ENCODE peak calls at places on chromosomes 7 and 10, in four cellular contexts. One of them, this sample, is unnamed.

GRCh38 chr10:124977648-124978375 is 35.9 kb downstream of the ZRANB1 start:
- DNase-seq in foreskin keratinocyte: no peak
- DNase-seq in cardiac fibroblast: no peak
- DNase-seq in GM06990: no peak
- DNase-seq in this sample: no peak

GRCh38 chr10:33332183-33333031 is 2.1 kb downstream of the NRP1 start:
- DNase-seq in foreskin keratinocyte: no peak
- DNase-seq in cardiac fibroblast: peak
- DNase-seq in GM06990: no peak
- DNase-seq in this sample: no peak

GRCh38 chr7:128056901-128057300 is 25.7 kb upstream of the LRRC4 start:
- DNase-seq in foreskin keratinocyte: no peak
- DNase-seq in cardiac fibroblast: peak
- DNase-seq in GM06990: no peak
- DNase-seq in this sample: peak

GRCh38 chr7:117386125-117386709 is 41.1 kb downstream of the ASZ1 start:
- DNase-seq in foreskin keratinocyte: no peak
- DNase-seq in cardiac fibroblast: no peak
- DNase-seq in GM06990: no peak
- DNase-seq in this sample: no peak

GRCh38 chr10:49520122-49520775 is 18.7 kb downstream of the ERCC6 start:
- DNase-seq in foreskin keratinocyte: no peak
- DNase-seq in cardiac fibroblast: no peak
- DNase-seq in GM06990: no peak
- DNase-seq in this sample: no peak

GRCh38 chr10:114195079-114195478 is 15.9 kb downstream of the TDRD1 start:
- DNase-seq in foreskin keratinocyte: peak
- DNase-seq in cardiac fibroblast: no peak
- DNase-seq in GM06990: peak
- DNase-seq in this sample: no peak

GRCh38 chr7:959271-959670 is 4.8 kb upstream of the ADAP1 start:
- DNase-seq in foreskin keratinocyte: no peak
- DNase-seq in cardiac fibroblast: no peak
- DNase-seq in GM06990: no peak
- DNase-seq in this sample: no peak

GRCh38 chr10:69465457-69466157 is 14.3 kb downstream of the TSPAN15 start:
- DNase-seq in foreskin keratinocyte: no peak
- DNase-seq in cardiac fibroblast: no peak
- DNase-seq in GM06990: no peak
- DNase-seq in this sample: no peak

GRCh38 chr10:15433850-15434537 is 62.9 kb upstream of the FAM171A1 start:
- DNase-seq in foreskin keratinocyte: peak
- DNase-seq in cardiac fibroblast: peak
- DNase-seq in GM06990: no peak
- DNase-seq in this sample: no peak

GRCh38 chr10:127234306-127234800 is 38.0 kb upstream of the INSYN2A start:
- DNase-seq in foreskin keratinocyte: no peak
- DNase-seq in cardiac fibroblast: no peak
- DNase-seq in GM06990: no peak
- DNase-seq in this sample: no peak

GRCh38 chr10:112124859-112125258 is 58.7 kb downstream of the GPAM start:
- DNase-seq in foreskin keratinocyte: no peak
- DNase-seq in cardiac fibroblast: no peak
- DNase-seq in GM06990: no peak
- DNase-seq in this sample: no peak

GRCh38 chr10:33163941-33164824 is 170.3 kb downstream of the NRP1 start:
- DNase-seq in foreskin keratinocyte: no peak
- DNase-seq in cardiac fibroblast: no peak
- DNase-seq in GM06990: no peak
- DNase-seq in this sample: no peak

GRCh38 chr10:61899045-61899444 is 2.5 kb upstream of the ARID5B start:
- DNase-seq in foreskin keratinocyte: peak
- DNase-seq in cardiac fibroblast: peak
- DNase-seq in GM06990: no peak
- DNase-seq in this sample: no peak

GRCh38 chr7:11911900-11912299 is 79.9 kb upstream of the THSD7A start:
- DNase-seq in foreskin keratinocyte: no peak
- DNase-seq in cardiac fibroblast: no peak
- DNase-seq in GM06990: no peak
- DNase-seq in this sample: no peak

GRCh38 chr7:137898839-137899681 is 52.3 kb upstream of the DGKI start:
- DNase-seq in foreskin keratinocyte: peak
- DNase-seq in cardiac fibroblast: peak
- DNase-seq in GM06990: peak
- DNase-seq in this sample: no peak

GRCh38 chr7:133115596-133115995 is 33.7 kb upstream of the CHCHD3 start:
- DNase-seq in foreskin keratinocyte: no peak
- DNase-seq in cardiac fibroblast: no peak
- DNase-seq in GM06990: no peak
- DNase-seq in this sample: no peak

GRCh38 chr10:77965294-77965693 is 38.7 kb upstream of the DLG5 start:
- DNase-seq in foreskin keratinocyte: peak
- DNase-seq in cardiac fibroblast: peak
- DNase-seq in GM06990: no peak
- DNase-seq in this sample: peak

GRCh38 chr7:100132697-100133137 is 6.0 kb downstream of the MBLAC1 start:
- DNase-seq in foreskin keratinocyte: no peak
- DNase-seq in cardiac fibroblast: peak
- DNase-seq in GM06990: no peak
- DNase-seq in this sample: peak

GRCh38 chr7:132509667-132510066 is 66.6 kb downstream of the PLXNA4 start:
- DNase-seq in foreskin keratinocyte: no peak
- DNase-seq in cardiac fibroblast: no peak
- DNase-seq in GM06990: no peak
- DNase-seq in this sample: no peak

GRCh38 chr7:151686016-151686766 is 166.5 kb upstream of the RHEB start:
- DNase-seq in foreskin keratinocyte: no peak
- DNase-seq in cardiac fibroblast: no peak
- DNase-seq in GM06990: no peak
- DNase-seq in this sample: no peak

GRCh38 chr10:22997102-22997501 is 69.2 kb downstream of the ARMC3 start:
- DNase-seq in foreskin keratinocyte: peak
- DNase-seq in cardiac fibroblast: peak
- DNase-seq in GM06990: no peak
- DNase-seq in this sample: no peak

GRCh38 chr10:33009244-33010131 is 51.5 kb upstream of the ITGB1 start:
- DNase-seq in foreskin keratinocyte: no peak
- DNase-seq in cardiac fibroblast: no peak
- DNase-seq in GM06990: no peak
- DNase-seq in this sample: no peak

GRCh38 chr7:45625067-45625466 is 50.9 kb downstream of the ADCY1 start:
- DNase-seq in foreskin keratinocyte: no peak
- DNase-seq in cardiac fibroblast: no peak
- DNase-seq in GM06990: no peak
- DNase-seq in this sample: no peak

GRCh38 chr7:33774762-33775523 is 130.4 kb upstream of the BMPER start:
- DNase-seq in foreskin keratinocyte: peak
- DNase-seq in cardiac fibroblast: peak
- DNase-seq in GM06990: no peak
- DNase-seq in this sample: peak

GRCh38 chr10:106348933-106349332 is 815.6 kb downstream of the SORCS1 start:
- DNase-seq in foreskin keratinocyte: no peak
- DNase-seq in cardiac fibroblast: no peak
- DNase-seq in GM06990: no peak
- DNase-seq in this sample: no peak

GRCh38 chr7:92750961-92751360 is 85.4 kb downstream of the CDK6 start:
- DNase-seq in foreskin keratinocyte: no peak
- DNase-seq in cardiac fibroblast: no peak
- DNase-seq in GM06990: no peak
- DNase-seq in this sample: no peak

GRCh38 chr7:100016209-100016901 is 959 bp downstream of the ZKSCAN1 start:
- DNase-seq in foreskin keratinocyte: no peak
- DNase-seq in cardiac fibroblast: peak
- DNase-seq in GM06990: no peak
- DNase-seq in this sample: no peak

GRCh38 chr7:128407751-128408708 is 1.8 kb downstream of the IMPDH1 start:
- DNase-seq in foreskin keratinocyte: no peak
- DNase-seq in cardiac fibroblast: peak
- DNase-seq in GM06990: no peak
- DNase-seq in this sample: no peak

GRCh38 chr7:63521-64021 is 128.8 kb upstream of the FAM20C start:
- DNase-seq in foreskin keratinocyte: no peak
- DNase-seq in cardiac fibroblast: no peak
- DNase-seq in GM06990: no peak
- DNase-seq in this sample: no peak

GRCh38 chr10:96125142-96125515 is 5.0 kb upstream of the ZNF518A start:
- DNase-seq in foreskin keratinocyte: no peak
- DNase-seq in cardiac fibroblast: peak
- DNase-seq in GM06990: no peak
- DNase-seq in this sample: no peak

GRCh38 chr7:100679129-100679926 is 5.8 kb downstream of the GNB2 start:
- DNase-seq in foreskin keratinocyte: no peak
- DNase-seq in cardiac fibroblast: no peak
- DNase-seq in GM06990: no peak
- DNase-seq in this sample: no peak

GRCh38 chr10:8130973-8131911 is 76.8 kb downstream of the GATA3 start:
- DNase-seq in foreskin keratinocyte: peak
- DNase-seq in cardiac fibroblast: peak
- DNase-seq in GM06990: peak
- DNase-seq in this sample: no peak
- TF ChIP-seq CTCF in foreskin keratinocyte: no peak
- TF ChIP-seq CTCF in cardiac fibroblast: no peak
- TF ChIP-seq CTCF in GM06990: no peak
- TF ChIP-seq CTCF in this sample: no peak

DNA sequence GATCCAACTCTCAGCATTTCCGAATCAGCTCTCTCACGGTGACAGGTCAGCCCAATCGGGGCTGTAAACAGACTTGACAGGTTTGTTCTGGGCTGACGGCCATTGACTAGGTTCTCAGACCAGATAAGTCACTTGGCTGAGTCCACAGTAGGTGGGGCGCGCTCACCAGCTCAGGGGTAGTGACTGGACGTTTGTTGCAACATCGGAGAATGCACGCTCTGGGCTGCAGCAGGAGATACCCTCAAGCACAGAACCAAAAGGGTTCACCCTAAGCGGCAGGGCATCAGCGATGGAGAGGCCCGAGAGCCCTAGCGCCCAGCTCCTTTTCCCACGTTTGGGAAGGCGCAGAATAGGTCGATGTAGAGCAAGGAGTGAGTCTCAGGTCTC is 1.8 kb downstream of the KLLN start:
- DNase-seq in foreskin keratinocyte: peak
- DNase-seq in cardiac fibroblast: peak
- DNase-seq in GM06990: no peak
- DNase-seq in this sample: peak
- TF ChIP-seq CTCF in foreskin keratinocyte: peak
- TF ChIP-seq CTCF in cardiac fibroblast: no peak
- TF ChIP-seq CTCF in GM06990: peak
- TF ChIP-seq CTCF in this sample: peak

GRCh38 chr7:42704710-42705109 is 207.2 kb downstream of the C7orf25 start:
- DNase-seq in foreskin keratinocyte: no peak
- DNase-seq in cardiac fibroblast: no peak
- DNase-seq in GM06990: no peak
- DNase-seq in this sample: no peak

GRCh38 chr7:42694894-42695553 is 216.8 kb downstream of the C7orf25 start:
- DNase-seq in foreskin keratinocyte: peak
- DNase-seq in cardiac fibroblast: peak
- DNase-seq in GM06990: no peak
- DNase-seq in this sample: no peak

GRCh38 chr7:42699415-42700178 is 212.3 kb downstream of the C7orf25 start:
- DNase-seq in foreskin keratinocyte: no peak
- DNase-seq in cardiac fibroblast: no peak
- DNase-seq in GM06990: no peak
- DNase-seq in this sample: no peak

GRCh38 chr7:42702647-42703046 is 209.2 kb downstream of the C7orf25 start:
- DNase-seq in foreskin keratinocyte: no peak
- DNase-seq in cardiac fibroblast: no peak
- DNase-seq in GM06990: no peak
- DNase-seq in this sample: no peak

GRCh38 chr7:42700376-42701327 is 211.2 kb downstream of the C7orf25 start:
- DNase-seq in foreskin keratinocyte: no peak
- DNase-seq in cardiac fibroblast: peak
- DNase-seq in GM06990: no peak
- DNase-seq in this sample: no peak
- TF ChIP-seq CTCF in foreskin keratinocyte: peak
- TF ChIP-seq CTCF in cardiac fibroblast: no peak
- TF ChIP-seq CTCF in GM06990: no peak
- TF ChIP-seq CTCF in this sample: peak

GRCh38 chr10:97280783-97281182 is 11.7 kb downstream of the ARHGAP19 start:
- DNase-seq in foreskin keratinocyte: no peak
- DNase-seq in cardiac fibroblast: no peak
- DNase-seq in GM06990: no peak
- DNase-seq in this sample: no peak
- TF ChIP-seq CTCF in foreskin keratinocyte: no peak
- TF ChIP-seq CTCF in cardiac fibroblast: no peak
- TF ChIP-seq CTCF in GM06990: no peak
- TF ChIP-seq CTCF in this sample: no peak

DNA sequence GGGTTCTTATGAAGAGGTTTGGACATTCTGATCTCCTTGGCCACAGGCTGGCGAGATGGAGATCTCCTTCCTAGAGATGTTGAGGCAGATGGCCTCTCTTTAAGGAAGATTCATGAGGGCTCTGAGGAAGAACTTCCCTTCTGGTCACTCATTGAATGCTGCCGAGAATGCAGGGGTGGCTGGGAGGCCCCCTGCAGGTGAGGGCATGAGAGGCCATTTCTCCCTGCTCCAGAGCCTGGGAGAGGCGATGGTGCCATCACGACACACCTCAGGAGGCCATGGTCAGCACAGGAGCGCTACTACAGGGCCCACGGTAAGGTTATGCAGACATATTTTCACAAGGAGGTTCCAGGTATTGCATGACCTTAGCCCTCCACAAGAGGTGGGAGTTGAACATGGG is 40.2 kb downstream of the CXCL12 start:
- DNase-seq in foreskin keratinocyte: no peak
- DNase-seq in cardiac fibroblast: no peak
- DNase-seq in GM06990: no peak
- DNase-seq in this sample: no peak
- TF ChIP-seq CTCF in foreskin keratinocyte: no peak
- TF ChIP-seq CTCF in cardiac fibroblast: no peak
- TF ChIP-seq CTCF in GM06990: no peak
- TF ChIP-seq CTCF in this sample: no peak

GRCh38 chr7:75711634-75712494 is 26.9 kb downstream of the HIP1 start:
- DNase-seq in foreskin keratinocyte: no peak
- DNase-seq in cardiac fibroblast: peak
- DNase-seq in GM06990: no peak
- DNase-seq in this sample: no peak

GRCh38 chr7:75716992-75717626 is 21.6 kb downstream of the HIP1 start:
- DNase-seq in foreskin keratinocyte: peak
- DNase-seq in cardiac fibroblast: peak
- DNase-seq in GM06990: no peak
- DNase-seq in this sample: no peak

GRCh38 chr7:75711076-75711475 is 27.7 kb downstream of the HIP1 start:
- DNase-seq in foreskin keratinocyte: no peak
- DNase-seq in cardiac fibroblast: peak
- DNase-seq in GM06990: no peak
- DNase-seq in this sample: no peak

GRCh38 chr7:75715864-75716263 is 22.9 kb downstream of the HIP1 start:
- DNase-seq in foreskin keratinocyte: no peak
- DNase-seq in cardiac fibroblast: no peak
- DNase-seq in GM06990: no peak
- DNase-seq in this sample: no peak

GRCh38 chr7:75712517-75713361 is 26.0 kb downstream of the HIP1 start:
- DNase-seq in foreskin keratinocyte: no peak
- DNase-seq in cardiac fibroblast: no peak
- DNase-seq in GM06990: no peak
- DNase-seq in this sample: no peak
- TF ChIP-seq CTCF in foreskin keratinocyte: no peak
- TF ChIP-seq CTCF in cardiac fibroblast: no peak
- TF ChIP-seq CTCF in GM06990: no peak
- TF ChIP-seq CTCF in this sample: no peak

This sample was measured in AG09319.